ENCODE peak calls at places on chromosomes 5 and 9, in ten cellular contexts. One of them, this sample, is unnamed.

GRCh38 chr5:145711417-145711816 is 123.7 kb downstream of the PRELID2 start:
- DNase-seq in breast epithelium: no peak
- DNase-seq in K562: no peak
- DNase-seq in sigmoid colon: no peak
- DNase-seq in GM23338: no peak
- DNase-seq in transverse colon: no peak
- DNase-seq in endothelial cell of umbilical vein: no peak
- DNase-seq in HCT116: no peak
- DNase-seq in spleen: no peak
- DNase-seq in prostate gland: no peak
- DNase-seq in this sample: no peak

GRCh38 chr9:136143215-136144001 is 24.7 kb upstream of the TMEM250 start:
- DNase-seq in endothelial cell of umbilical vein: peak; percentile 57
- DNase-seq in spleen: no peak
- DNase-seq in prostate gland: no peak
- DNase-seq in HCT116: no peak
- DNase-seq in breast epithelium: no peak
- DNase-seq in K562: peak; percentile 68
- DNase-seq in sigmoid colon: no peak
- DNase-seq in GM23338: peak; percentile 86
- DNase-seq in transverse colon: no peak
- DNase-seq in this sample: no peak

GRCh38 chr9:94586814-94587213 is 6.8 kb downstream of the FBP2 start:
- DNase-seq in prostate gland: no peak
- DNase-seq in sigmoid colon: no peak
- DNase-seq in transverse colon: no peak
- DNase-seq in endothelial cell of umbilical vein: no peak
- DNase-seq in breast epithelium: no peak
- DNase-seq in GM23338: no peak
- DNase-seq in K562: no peak
- DNase-seq in spleen: no peak
- DNase-seq in HCT116: no peak
- DNase-seq in this sample: no peak

GRCh38 chr9:121985792-121986494 is 107.2 kb downstream of the TTLL11 start:
- DNase-seq in breast epithelium: no peak
- DNase-seq in spleen: no peak
- DNase-seq in transverse colon: no peak
- DNase-seq in endothelial cell of umbilical vein: no peak
- DNase-seq in GM23338: peak; percentile 31
- DNase-seq in K562: no peak
- DNase-seq in prostate gland: no peak
- DNase-seq in sigmoid colon: no peak
- DNase-seq in HCT116: no peak
- DNase-seq in this sample: no peak

GRCh38 chr9:86413966-86414880 is 60.0 kb upstream of the TUT7 start:
- DNase-seq in prostate gland: no peak
- DNase-seq in breast epithelium: no peak
- DNase-seq in endothelial cell of umbilical vein: peak; percentile 47
- DNase-seq in K562: peak; percentile 10
- DNase-seq in transverse colon: no peak
- DNase-seq in GM23338: peak; percentile 52
- DNase-seq in sigmoid colon: no peak
- DNase-seq in HCT116: no peak
- DNase-seq in spleen: no peak
- DNase-seq in this sample: no peak

GRCh38 chr9:71895955-71896354 is 15.0 kb downstream of the ABHD17B start:
- DNase-seq in HCT116: no peak
- DNase-seq in sigmoid colon: no peak
- DNase-seq in prostate gland: no peak
- DNase-seq in GM23338: no peak
- DNase-seq in transverse colon: no peak
- DNase-seq in spleen: no peak
- DNase-seq in endothelial cell of umbilical vein: no peak
- DNase-seq in K562: no peak
- DNase-seq in breast epithelium: no peak
- DNase-seq in this sample: no peak

GRCh38 chr9:70470050-70471015 is 55.9 kb upstream of the KLF9 start:
- DNase-seq in transverse colon: peak; percentile 82
- DNase-seq in breast epithelium: no peak
- DNase-seq in K562: no peak
- DNase-seq in GM23338: no peak
- DNase-seq in HCT116: no peak
- DNase-seq in endothelial cell of umbilical vein: peak; percentile 36
- DNase-seq in sigmoid colon: no peak
- DNase-seq in prostate gland: no peak
- DNase-seq in spleen: no peak
- DNase-seq in this sample: no peak

GRCh38 chr5:126360467-126360866 is 62.7 kb upstream of the GRAMD2B start:
- DNase-seq in transverse colon: no peak
- DNase-seq in spleen: no peak
- DNase-seq in K562: no peak
- DNase-seq in endothelial cell of umbilical vein: no peak
- DNase-seq in prostate gland: no peak
- DNase-seq in breast epithelium: no peak
- DNase-seq in GM23338: no peak
- DNase-seq in sigmoid colon: no peak
- DNase-seq in HCT116: no peak
- DNase-seq in this sample: no peak

GRCh38 chr9:127122176-127123151 is at the start of gene ANGPTL2:
- DNase-seq in GM23338: peak; percentile 92
- DNase-seq in spleen: peak; percentile 92
- DNase-seq in HCT116: no peak
- DNase-seq in prostate gland: peak; percentile 88
- DNase-seq in transverse colon: peak; percentile 78
- DNase-seq in sigmoid colon: peak; percentile 99
- DNase-seq in K562: no peak
- DNase-seq in endothelial cell of umbilical vein: peak; percentile 94
- DNase-seq in breast epithelium: peak; percentile 73
- DNase-seq in this sample: peak; percentile 64

GRCh38 chr9:17578911-17579793 is at the start of gene SH3GL2:
- DNase-seq in GM23338: peak; percentile 97
- DNase-seq in HCT116: no peak
- DNase-seq in endothelial cell of umbilical vein: no peak
- DNase-seq in spleen: no peak
- DNase-seq in K562: no peak
- DNase-seq in prostate gland: peak; percentile 36
- DNase-seq in breast epithelium: no peak
- DNase-seq in sigmoid colon: no peak
- DNase-seq in transverse colon: peak; percentile 53
- DNase-seq in this sample: peak; percentile 47

GRCh38 chr9:34381323-34381722 is 4.6 kb upstream of the MYORG start:
- DNase-seq in transverse colon: peak; percentile 63
- DNase-seq in endothelial cell of umbilical vein: no peak
- DNase-seq in HCT116: no peak
- DNase-seq in GM23338: peak; percentile 82
- DNase-seq in sigmoid colon: peak; percentile 70
- DNase-seq in K562: no peak
- DNase-seq in breast epithelium: no peak
- DNase-seq in spleen: peak; percentile 82
- DNase-seq in prostate gland: no peak
- DNase-seq in this sample: no peak

GRCh38 chr9:93295031-93295430 is 111.1 kb downstream of the WNK2 start:
- DNase-seq in transverse colon: peak; percentile 51
- DNase-seq in spleen: peak; percentile 74
- DNase-seq in breast epithelium: no peak
- DNase-seq in endothelial cell of umbilical vein: no peak
- DNase-seq in prostate gland: no peak
- DNase-seq in sigmoid colon: no peak
- DNase-seq in GM23338: no peak
- DNase-seq in HCT116: no peak
- DNase-seq in K562: no peak
- DNase-seq in this sample: peak; percentile 16

GRCh38 chr9:105069285-105070065 is 141.5 kb upstream of the ABCA1 start:
- DNase-seq in endothelial cell of umbilical vein: no peak
- DNase-seq in breast epithelium: no peak
- DNase-seq in K562: no peak
- DNase-seq in GM23338: no peak
- DNase-seq in sigmoid colon: no peak
- DNase-seq in prostate gland: no peak
- DNase-seq in spleen: no peak
- DNase-seq in transverse colon: no peak
- DNase-seq in HCT116: no peak
- DNase-seq in this sample: no peak

GRCh38 chr9:35606138-35606504 is 1.1 kb downstream of the TESK1 start:
- DNase-seq in transverse colon: no peak
- DNase-seq in endothelial cell of umbilical vein: no peak
- DNase-seq in GM23338: no peak
- DNase-seq in HCT116: no peak
- DNase-seq in prostate gland: no peak
- DNase-seq in K562: no peak
- DNase-seq in spleen: no peak
- DNase-seq in sigmoid colon: peak; percentile 65
- DNase-seq in breast epithelium: no peak
- DNase-seq in this sample: no peak

GRCh38 chr9:35606726-35607125 is 1.7 kb downstream of the TESK1 start:
- DNase-seq in breast epithelium: no peak
- DNase-seq in GM23338: no peak
- DNase-seq in K562: no peak
- DNase-seq in transverse colon: no peak
- DNase-seq in sigmoid colon: no peak
- DNase-seq in HCT116: no peak
- DNase-seq in prostate gland: no peak
- DNase-seq in spleen: no peak
- DNase-seq in endothelial cell of umbilical vein: no peak
- DNase-seq in this sample: no peak

GRCh38 chr9:35604578-35605335 is at the start of gene TESK1:
- DNase-seq in HCT116: peak; percentile 48
- DNase-seq in GM23338: peak; percentile 93
- DNase-seq in breast epithelium: peak; percentile 76
- DNase-seq in prostate gland: peak; percentile 67
- DNase-seq in K562: peak; percentile 87
- DNase-seq in transverse colon: peak; percentile 89
- DNase-seq in endothelial cell of umbilical vein: peak; percentile 52
- DNase-seq in spleen: peak; percentile 96
- DNase-seq in sigmoid colon: peak; percentile 86
- DNase-seq in this sample: peak; percentile 94

GRCh38 chr9:35603986-35604577 is 980 bp upstream of the TESK1 start:
- DNase-seq in endothelial cell of umbilical vein: peak; percentile 100
- DNase-seq in GM23338: peak; percentile 100
- DNase-seq in transverse colon: peak; percentile 100
- DNase-seq in K562: peak; percentile 97
- DNase-seq in HCT116: peak; percentile 99
- DNase-seq in spleen: peak; percentile 100
- DNase-seq in prostate gland: peak; percentile 100
- DNase-seq in sigmoid colon: peak; percentile 100
- DNase-seq in breast epithelium: peak; percentile 100
- DNase-seq in this sample: peak; percentile 92

GRCh38 chr9:35605336-35606137 is 475 bp downstream of the TESK1 start:
- DNase-seq in K562: no peak
- DNase-seq in HCT116: no peak
- DNase-seq in sigmoid colon: peak; percentile 75
- DNase-seq in breast epithelium: no peak
- DNase-seq in transverse colon: peak; percentile 35
- DNase-seq in endothelial cell of umbilical vein: no peak
- DNase-seq in prostate gland: no peak
- DNase-seq in spleen: peak; percentile 91
- DNase-seq in GM23338: peak; percentile 52
- DNase-seq in this sample: peak; percentile 60
- TF ChIP-seq POLR2AphosphoS5 in K562: no peak
- TF ChIP-seq POLR2AphosphoS5 in HCT116: no peak
- TF ChIP-seq POLR2AphosphoS5 in sigmoid colon: no peak
- TF ChIP-seq POLR2AphosphoS5 in breast epithelium: no peak
- TF ChIP-seq POLR2AphosphoS5 in transverse colon: no peak
- TF ChIP-seq POLR2AphosphoS5 in endothelial cell of umbilical vein: no peak
- TF ChIP-seq POLR2AphosphoS5 in prostate gland: no peak
- TF ChIP-seq POLR2AphosphoS5 in spleen: peak; percentile 73
- TF ChIP-seq POLR2AphosphoS5 in GM23338: no peak
- TF ChIP-seq POLR2AphosphoS5 in this sample: no peak

GRCh38 chr5:68433921-68434879 is 218.6 kb downstream of the PIK3R1 start:
- DNase-seq in endothelial cell of umbilical vein: peak; percentile 93
- DNase-seq in HCT116: peak; percentile 90
- DNase-seq in breast epithelium: peak; percentile 82
- DNase-seq in sigmoid colon: peak; percentile 85
- DNase-seq in K562: peak; percentile 87
- DNase-seq in prostate gland: peak; percentile 41
- DNase-seq in spleen: peak; percentile 95
- DNase-seq in transverse colon: peak; percentile 71
- DNase-seq in GM23338: no peak
- DNase-seq in this sample: peak; percentile 49
- TF ChIP-seq POLR2AphosphoS5 in endothelial cell of umbilical vein: peak; percentile 33
- TF ChIP-seq POLR2AphosphoS5 in HCT116: peak; percentile 57
- TF ChIP-seq POLR2AphosphoS5 in breast epithelium: peak; percentile 82
- TF ChIP-seq POLR2AphosphoS5 in sigmoid colon: peak; percentile 34
- TF ChIP-seq POLR2AphosphoS5 in K562: no peak
- TF ChIP-seq POLR2AphosphoS5 in prostate gland: peak; percentile 25
- TF ChIP-seq POLR2AphosphoS5 in spleen: peak; percentile 94
- TF ChIP-seq POLR2AphosphoS5 in transverse colon: peak; percentile 42
- TF ChIP-seq POLR2AphosphoS5 in GM23338: no peak
- TF ChIP-seq POLR2AphosphoS5 in this sample: peak; percentile 53

GRCh38 chr9:130023994-130024596 is 18.9 kb downstream of the FNBP1 start:
- DNase-seq in K562: no peak
- DNase-seq in endothelial cell of umbilical vein: no peak
- DNase-seq in transverse colon: no peak
- DNase-seq in sigmoid colon: no peak
- DNase-seq in GM23338: no peak
- DNase-seq in spleen: no peak
- DNase-seq in prostate gland: no peak
- DNase-seq in breast epithelium: no peak
- DNase-seq in HCT116: no peak
- DNase-seq in this sample: no peak
- TF ChIP-seq POLR2AphosphoS5 in K562: no peak
- TF ChIP-seq POLR2AphosphoS5 in endothelial cell of umbilical vein: no peak
- TF ChIP-seq POLR2AphosphoS5 in transverse colon: no peak
- TF ChIP-seq POLR2AphosphoS5 in sigmoid colon: no peak
- TF ChIP-seq POLR2AphosphoS5 in GM23338: no peak
- TF ChIP-seq POLR2AphosphoS5 in spleen: no peak
- TF ChIP-seq POLR2AphosphoS5 in prostate gland: no peak
- TF ChIP-seq POLR2AphosphoS5 in breast epithelium: no peak
- TF ChIP-seq POLR2AphosphoS5 in HCT116: no peak
- TF ChIP-seq POLR2AphosphoS5 in this sample: peak; percentile 75

DNA sequence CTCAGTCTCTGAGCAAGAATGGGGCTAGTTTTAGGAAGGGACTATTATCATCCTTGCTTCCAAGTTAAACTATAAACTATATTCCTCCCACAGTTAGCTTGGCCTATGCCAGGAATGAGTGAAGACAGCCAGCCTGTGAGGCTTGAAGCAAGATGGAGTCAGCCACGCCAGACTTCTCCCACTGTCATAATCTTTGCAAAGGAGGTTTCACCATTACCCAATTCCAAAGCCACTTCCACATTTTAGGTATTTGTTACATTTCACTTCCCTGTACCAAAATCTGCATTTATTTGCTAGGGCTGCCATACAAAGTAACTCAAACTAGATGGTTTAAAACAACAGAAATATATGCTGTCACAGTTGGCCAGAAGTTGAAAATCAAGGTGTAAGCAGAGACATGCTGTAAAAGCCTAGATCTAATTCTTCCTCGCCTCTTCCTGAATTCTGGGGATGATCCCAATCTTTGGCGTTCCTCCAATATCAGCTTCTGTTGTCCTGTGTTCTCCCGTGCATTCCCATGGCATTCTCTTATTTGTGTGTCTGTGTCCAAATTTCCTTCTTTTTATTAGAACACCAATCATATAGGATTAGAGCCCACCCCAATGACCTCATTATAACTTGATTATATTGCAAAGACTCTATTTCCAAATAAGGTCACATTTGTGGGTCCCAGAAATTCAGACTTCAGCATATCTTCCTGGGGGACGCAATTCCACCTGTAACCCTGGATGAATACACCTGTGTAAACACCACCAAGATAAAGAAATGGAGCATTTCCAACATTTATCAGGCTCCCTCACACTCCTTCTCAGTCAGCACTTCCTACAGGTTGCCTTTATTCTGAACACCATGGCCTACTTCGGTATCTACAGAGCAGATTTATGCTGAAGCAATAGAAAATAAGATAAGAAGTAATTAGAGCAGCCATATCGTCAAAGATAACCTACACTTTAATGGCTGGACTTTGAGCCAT is 126.8 kb downstream of the GCNT1 start:
- DNase-seq in endothelial cell of umbilical vein: no peak
- DNase-seq in GM23338: no peak
- DNase-seq in HCT116: no peak
- DNase-seq in sigmoid colon: no peak
- DNase-seq in K562: no peak
- DNase-seq in spleen: no peak
- DNase-seq in prostate gland: no peak
- DNase-seq in transverse colon: no peak
- DNase-seq in breast epithelium: no peak
- DNase-seq in this sample: no peak
- TF ChIP-seq POLR2AphosphoS5 in endothelial cell of umbilical vein: no peak
- TF ChIP-seq POLR2AphosphoS5 in GM23338: no peak
- TF ChIP-seq POLR2AphosphoS5 in HCT116: no peak
- TF ChIP-seq POLR2AphosphoS5 in sigmoid colon: no peak
- TF ChIP-seq POLR2AphosphoS5 in K562: no peak
- TF ChIP-seq POLR2AphosphoS5 in spleen: no peak
- TF ChIP-seq POLR2AphosphoS5 in prostate gland: no peak
- TF ChIP-seq POLR2AphosphoS5 in transverse colon: peak; percentile 26
- TF ChIP-seq POLR2AphosphoS5 in breast epithelium: no peak
- TF ChIP-seq POLR2AphosphoS5 in this sample: no peak

This sample was measured in GM12891.